ENCODE peak calls at places on chromosomes 6 and 20, in nine cellular contexts. E, M, D, J, O, F, S, X and A are unnamed samples.

GRCh38 chr6:97594834-97595233 is 311.8 kb upstream of the MMS22L start:
- DNase-seq in X (no peak), O (no peak), J (no peak), S (no peak), D (no peak), M (no peak), E (no peak), F (no peak), A (no peak)

GRCh38 chr20:63641146-63641791 is 12.0 kb downstream of the STMN3 start:
- DNase-seq in O (no peak), E (no peak), J (peak; percentile 53), X (peak; percentile 42), F (no peak), S (no peak), M (no peak), D (no peak), A (no peak)

GRCh38 chr6:31687860-31688693 is 7.2 kb upstream of the LY6G5C start:
- DNase-seq in E (no peak), S (no peak), M (no peak), F (no peak), X (no peak), J (no peak), O (no peak), D (no peak), A (no peak)

GRCh38 chr6:160974304-160974771 is 17.2 kb upstream of the MAP3K4 start:
- DNase-seq in F (no peak), J (no peak), S (no peak), E (no peak), X (no peak), O (no peak), M (peak; percentile 80), D (no peak), A (no peak)

GRCh38 chr6:29376003-29376402 is 912 bp upstream of the OR12D3 start:
- DNase-seq in X (no peak), M (no peak), F (no peak), S (no peak), J (no peak), O (no peak), E (no peak), D (no peak), A (no peak)

GRCh38 chr6:73516712-73517489 is 3.9 kb downstream of the EEF1A1 start:
- DNase-seq in S (no peak), J (no peak), D (no peak), M (no peak), O (no peak), E (no peak), F (no peak), X (no peak), A (no peak)

GRCh38 chr6:157272372-157272771 is 50.9 kb downstream of the TMEM242 start:
- DNase-seq in E (no peak), S (no peak), O (no peak), D (no peak), M (no peak), F (no peak), X (no peak), J (no peak), A (no peak)

GRCh38 chr6:95768539-95768938 is 191.2 kb downstream of the MANEA start:
- DNase-seq in J (no peak), O (no peak), F (no peak), S (peak; percentile 20), M (no peak), X (no peak), E (no peak), D (no peak), A (no peak)

GRCh38 chr20:53829086-53829703 is 235.6 kb upstream of the ZNF217 start:
- DNase-seq in D (no peak), O (no peak), M (no peak), E (no peak), F (no peak), S (no peak), J (peak; percentile 98), X (no peak), A (peak; percentile 63)

GRCh38 chr20:4949833-4950178 is 51.5 kb downstream of the SLC23A2 start:
- DNase-seq in S (no peak), D (no peak), O (no peak), E (no peak), F (no peak), X (no peak), M (no peak), J (no peak), A (no peak)

GRCh38 chr20:6504826-6505225 is 262.7 kb upstream of the BMP2 start:
- DNase-seq in M (no peak), O (no peak), D (no peak), J (no peak), E (no peak), X (no peak), F (no peak), S (no peak), A (no peak)

GRCh38 chr6:113879186-113880096 is 22.3 kb downstream of the MARCKS start:
- DNase-seq in O (no peak), J (peak; percentile 77), F (peak; percentile 21), D (no peak), E (peak; percentile 86), X (no peak), S (no peak), M (peak; percentile 30), A (peak; percentile 6)

GRCh38 chr6:78598966-78599365 is 268.4 kb upstream of the IRAK1BP1 start:
- DNase-seq in E (no peak), X (no peak), D (no peak), M (no peak), F (no peak), J (peak; percentile 86), O (no peak), S (no peak), A (peak; percentile 41)

GRCh38 chr6:155120034-155120433 is 124.9 kb downstream of the TIAM2 start:
- DNase-seq in F (no peak), M (no peak), J (no peak), D (no peak), E (no peak), S (peak; percentile 87), O (no peak), X (no peak), A (no peak)

GRCh38 chr20:50724851-50725721 is 6.3 kb upstream of the PARD6B start:
- DNase-seq in F (no peak), X (peak; percentile 73), O (no peak), S (no peak), E (no peak), J (peak; percentile 98), D (no peak), M (peak; percentile 83), A (peak; percentile 95)

GRCh38 chr20:378961-379336 is 1.6 kb upstream of the TRIB3 start:
- DNase-seq in J (no peak), X (no peak), S (no peak), O (no peak), D (no peak), E (no peak), F (no peak), M (no peak), A (no peak)

GRCh38 chr6:165988757-165989456 is 178.7 kb downstream of the TBXT start:
- DNase-seq in S (no peak), D (no peak), M (no peak), F (no peak), O (no peak), J (no peak), E (no peak), X (no peak), A (no peak)

GRCh38 chr6:5490495-5491069 is 229.3 kb downstream of the FARS2 start:
- DNase-seq in E (peak; percentile 82), D (no peak), F (no peak), O (no peak), M (no peak), S (no peak), J (no peak), X (no peak), A (no peak)

GRCh38 chr6:149213829-149214228 is 103.7 kb upstream of the TAB2 start:
- DNase-seq in E (no peak), X (no peak), O (no peak), J (peak; percentile 36), F (no peak), D (no peak), M (no peak), S (no peak), A (no peak)

GRCh38 chr6:54493138-54493537 is 184.9 kb downstream of the TINAG start:
- DNase-seq in E (no peak), D (no peak), S (no peak), X (no peak), J (peak; percentile 61), M (no peak), O (no peak), F (no peak), A (no peak)

GRCh38 chr6:137688230-137688971 is 178.7 kb upstream of the TNFAIP3 start:
- DNase-seq in E (no peak), F (no peak), O (no peak), X (no peak), M (no peak), J (no peak), S (no peak), D (no peak), A (no peak)

GRCh38 chr20:9532069-9532809 is 17.8 kb downstream of the LAMP5 start:
- DNase-seq in E (no peak), J (no peak), O (no peak), M (no peak), X (no peak), F (no peak), S (no peak), D (no peak), A (no peak)

GRCh38 chr6:14466278-14466677 is 348.7 kb downstream of the CD83 start:
- DNase-seq in S (no peak), E (no peak), M (no peak), J (no peak), D (no peak), X (no peak), F (no peak), O (no peak), A (no peak)

GRCh38 chr6:166197361-166197760 is 29.7 kb upstream of the TBXT start:
- DNase-seq in S (no peak), M (no peak), D (no peak), J (no peak), E (no peak), O (no peak), F (no peak), X (no peak), A (no peak)

GRCh38 chr20:38630727-38631126 is 29.1 kb downstream of the ARHGAP40 start:
- DNase-seq in D (no peak), X (no peak), S (no peak), F (no peak), M (no peak), O (no peak), E (no peak), J (peak; percentile 31), A (no peak)

GRCh38 chr6:89492025-89492640 is 59.2 kb downstream of the ANKRD6 start:
- DNase-seq in M (no peak), O (no peak), S (no peak), E (peak; percentile 95), F (no peak), D (no peak), X (no peak), J (no peak), A (no peak)

GRCh38 chr6:131949615-131949908 is 1.6 kb downstream of the CCN2 start:
- DNase-seq in M (no peak), F (no peak), S (no peak), J (peak; percentile 41), D (no peak), E (no peak), O (no peak), X (no peak), A (no peak)

GRCh38 chr6:108560463-108561308 is at the start of gene FOXO3:
- DNase-seq in D (peak; percentile 43), O (peak; percentile 57), X (peak; percentile 55), J (peak; percentile 84), M (peak; percentile 95), F (no peak), S (no peak), E (peak; percentile 98), A (peak; percentile 72)

GRCh38 chr20:50692553-50692933 is 1.2 kb upstream of the RIPOR3 start:
- DNase-seq in F (no peak), O (no peak), E (no peak), D (no peak), S (no peak), X (no peak), J (peak; percentile 12), M (no peak), A (no peak)

GRCh38 chr6:161342039-161342438 is 68.2 kb upstream of the AGPAT4 start:
- DNase-seq in X (no peak), S (no peak), E (no peak), F (no peak), O (no peak), D (no peak), J (no peak), M (no peak), A (no peak)

GRCh38 chr6:153038378-153038777 is 35.9 kb upstream of the MTRF1L start:
- DNase-seq in S (no peak), M (no peak), E (no peak), F (no peak), O (no peak), J (no peak), D (no peak), X (no peak), A (peak; percentile 1)